ENCODE peak calls at places on chromosomes 3 and 15, in four cellular contexts. T, X, F and Q are unnamed samples.
A peak's percentile ranks its signal among the peaks of the same experiment; 100 is the strongest.

GRCh38 chr3:46097691-46098241 is 70.5 kb upstream of the XCR1 start:
- DNase-seq in X (no peak), T (peak; percentile 31), F (no peak), Q (no peak)

GRCh38 chr15:84603630-84604379 is 3.0 kb downstream of the ZSCAN2 start:
- DNase-seq in T (no peak), F (no peak), X (no peak), Q (no peak)

GRCh38 chr3:51992017-51992682 is 3.5 kb downstream of the RPL29 start:
- DNase-seq in X (no peak), T (no peak), F (no peak), Q (no peak)

GRCh38 chr3:42991369-42992315 is 12.5 kb downstream of the GASK1A start:
- DNase-seq in F (no peak), X (no peak), T (peak; percentile 9), Q (no peak)

GRCh38 chr3:20537234-20537633 is 351.2 kb upstream of the SGO1 start:
- DNase-seq in F (no peak), X (no peak), T (no peak), Q (no peak)

GRCh38 chr3:30007668-30008067 is 598.7 kb upstream of the TGFBR2 start:
- DNase-seq in F (no peak), T (no peak), X (no peak), Q (no peak)

GRCh38 chr15:86690566-86690965 is 610.9 kb downstream of the AGBL1 start:
- DNase-seq in F (no peak), T (no peak), X (no peak), Q (no peak)

GRCh38 chr3:50299929-50300680 is 900 bp upstream of the HYAL3 start:
- DNase-seq in X (no peak), F (peak; percentile 89), T (peak; percentile 57), Q (no peak)

GRCh38 chr3:15241341-15241740 is 35.3 kb downstream of the CAPN7 start:
- DNase-seq in X (no peak), T (no peak), F (no peak), Q (peak; percentile 67)

GRCh38 chr15:23645379-23646164 is 2.1 kb downstream of the MAGEL2 start:
- DNase-seq in X (no peak), T (no peak), F (no peak), Q (peak; percentile 37)

GRCh38 chr3:54427501-54427900 is 305.1 kb downstream of the CACNA2D3 start:
- DNase-seq in F (no peak), X (no peak), T (no peak), Q (no peak)

GRCh38 chr3:24005669-24006068 is 60.6 kb downstream of the NR1D2 start:
- DNase-seq in X (no peak), T (no peak), F (no peak), Q (no peak)